ENCODE peak calls at places on chromosome 7, in six cellular contexts. F, X, K, U, S and W are unnamed samples.
A peak's percentile ranks its signal among the peaks of the same experiment; 100 is the strongest.

GRCh38 chr7:144834516-144835165 is 1.2 kb downstream of the TPK1 start:
- DNase-seq in F (no peak), X (peak; percentile 21), K (peak; percentile 68), U (no peak), S (no peak), W (no peak)

GRCh38 chr7:7922684-7923385 is 45.8 kb upstream of the GLCCI1 start:
- DNase-seq in F (no peak), X (no peak), K (no peak), U (peak; percentile 12), S (no peak), W (no peak)

GRCh38 chr7:40780431-40780830 is 645.6 kb downstream of the SUGCT start:
- DNase-seq in F (no peak), X (no peak), K (no peak), U (no peak), S (peak; percentile 31), W (peak; percentile 19)

GRCh38 chr7:17444673-17445072 is 146.2 kb downstream of the AHR start:
- DNase-seq in F (peak; percentile 34), X (no peak), K (peak; percentile 26), U (peak; percentile 70), S (peak; percentile 70), W (peak; percentile 59)

GRCh38 chr7:136325021-136325420 is 347.9 kb upstream of the MTPN start:
- DNase-seq in F (no peak), X (no peak), K (no peak), U (no peak), S (no peak), W (no peak)

GRCh38 chr7:125253454-125254182 is 324.0 kb upstream of the POT1 start:
- DNase-seq in F (no peak), X (no peak), K (no peak), U (peak; percentile 60), S (peak; percentile 3), W (no peak)

GRCh38 chr7:136183981-136184380 is 206.8 kb upstream of the MTPN start:
- DNase-seq in F (no peak), X (peak; percentile 66), K (peak; percentile 13), U (peak; percentile 3), S (peak; percentile 1), W (peak; percentile 2)

GRCh38 chr7:155052982-155053381 is 17.1 kb upstream of the HTR5A start:
- DNase-seq in F (no peak), X (no peak), K (no peak), U (peak; percentile 17), S (no peak), W (no peak)

GRCh38 chr7:128164061-128164954 is 76.8 kb upstream of the LEP start:
- DNase-seq in F (peak; percentile 96), X (peak; percentile 73), K (peak; percentile 96), U (peak; percentile 91), S (peak; percentile 91), W (peak; percentile 85)

GRCh38 chr7:100573691-100574361 is at the start of gene SAP25:
- DNase-seq in F (no peak), X (peak; percentile 80), K (no peak), U (no peak), S (no peak), W (no peak)

GRCh38 chr7:158251061-158251965 is 336.3 kb downstream of the PTPRN2 start:
- DNase-seq in F (no peak), X (no peak), K (no peak), U (no peak), S (no peak), W (no peak)

GRCh38 chr7:150428671-150429451 is 21.6 kb upstream of the GIMAP8 start:
- DNase-seq in F (peak; percentile 47), X (peak; percentile 41), K (peak; percentile 97), U (peak; percentile 94), S (peak; percentile 87), W (peak; percentile 85)

GRCh38 chr7:14902589-14902963 is at the start of gene DGKB:
- DNase-seq in F (no peak), X (peak; percentile 70), K (peak; percentile 69), U (no peak), S (peak; percentile 41), W (peak; percentile 36)

GRCh38 chr7:33745934-33746333 is 159.4 kb upstream of the BMPER start:
- DNase-seq in F (no peak), X (no peak), K (peak; percentile 34), U (peak; percentile 42), S (peak; percentile 52), W (peak; percentile 37)

GRCh38 chr7:142714375-142714774 is 34.9 kb upstream of the PRSS1 start:
- DNase-seq in F (no peak), X (no peak), K (no peak), U (no peak), S (no peak), W (no peak)

GRCh38 chr7:140673770-140674155 is 1.0 kb downstream of the ADCK2 start:
- DNase-seq in F (no peak), X (peak; percentile 35), K (no peak), U (peak; percentile 18), S (no peak), W (no peak)

GRCh38 chr7:101586078-101586941 is 42.8 kb downstream of the MYL10 start:
- DNase-seq in F (no peak), X (peak; percentile 59), K (no peak), U (no peak), S (no peak), W (no peak)

GRCh38 chr7:150357277-150357676 is 11.3 kb upstream of the REPIN1 start:
- DNase-seq in F (no peak), X (no peak), K (no peak), U (no peak), S (no peak), W (no peak)

GRCh38 chr7:3120513-3120912 is 76.8 kb upstream of the CARD11 start:
- DNase-seq in F (no peak), X (no peak), K (no peak), U (no peak), S (no peak), W (no peak)

GRCh38 chr7:30709549-30709948 is 27.3 kb upstream of the CRHR2 start:
- DNase-seq in F (no peak), X (peak; percentile 86), K (no peak), U (no peak), S (no peak), W (no peak)

GRCh38 chr7:108311446-108312168 is 144.6 kb downstream of the NRCAM start:
- DNase-seq in F (no peak), X (no peak), K (peak; percentile 68), U (no peak), S (peak; percentile 66), W (peak; percentile 64)

GRCh38 chr7:121330053-121330833 is 1.4 kb downstream of the WNT16 start:
- DNase-seq in F (no peak), X (peak; percentile 71), K (peak; percentile 36), U (no peak), S (no peak), W (no peak)

GRCh38 chr7:1664711-1665591 is 5.1 kb upstream of the ELFN1 start:
- DNase-seq in F (peak; percentile 66), X (peak; percentile 85), K (peak; percentile 78), U (peak; percentile 46), S (peak; percentile 52), W (peak; percentile 31)

GRCh38 chr7:1665721-1666250 is 4.3 kb upstream of the ELFN1 start:
- DNase-seq in F (peak; percentile 45), X (peak; percentile 43), K (peak; percentile 65), U (peak; percentile 11), S (peak; percentile 38), W (no peak)

GRCh38 chr7:1666779-1667565 is 3.1 kb upstream of the ELFN1 start:
- DNase-seq in F (no peak), X (peak; percentile 28), K (peak; percentile 62), U (no peak), S (peak; percentile 27), W (no peak)

GRCh38 chr7:1667566-1668485 is 2.3 kb upstream of the ELFN1 start:
- DNase-seq in F (no peak), X (peak; percentile 50), K (no peak), U (no peak), S (no peak), W (no peak)

DNA sequence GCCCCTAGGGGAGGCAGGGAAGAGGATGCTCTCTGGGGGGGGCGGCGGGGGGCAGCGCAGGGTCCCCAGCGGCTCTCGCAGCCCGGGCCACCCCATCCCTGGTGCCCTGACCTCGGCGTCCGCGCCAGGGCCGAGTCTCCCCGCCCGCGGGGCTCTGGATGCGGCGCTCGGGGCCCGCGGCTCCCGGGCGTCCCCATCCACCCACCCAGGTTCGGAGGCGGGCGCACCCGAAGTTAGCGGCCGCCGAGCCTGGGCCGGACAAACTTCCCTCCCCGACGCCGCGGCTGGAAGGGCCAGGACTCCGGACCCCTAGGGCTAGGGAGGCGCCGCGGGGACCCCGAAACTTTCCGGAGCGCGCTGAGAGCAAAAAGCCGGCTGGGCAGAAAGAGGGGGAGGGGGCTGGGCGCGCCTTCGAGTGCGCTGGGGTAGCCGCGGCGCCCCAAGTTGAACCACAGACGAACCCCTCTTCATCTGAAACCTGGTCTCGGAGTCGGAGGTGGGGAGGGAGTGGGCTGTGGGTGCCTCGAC is 3.8 kb upstream of the ELFN1 start:
- DNase-seq in F (no peak), X (peak; percentile 47), K (peak; percentile 70), U (no peak), S (peak; percentile 15), W (no peak)
- TF ChIP-seq EZH2 in F (no peak), X (peak; percentile 82), K (peak; percentile 69), U (peak; percentile 95), S (peak; percentile 84), W (peak; percentile 57)

GRCh38 chr7:51802698-51803097 is 486.1 kb upstream of the COBL start:
- DNase-seq in F (no peak), X (peak; percentile 7), K (no peak), U (no peak), S (no peak), W (no peak)
- H3K4me3 ChIP-seq in F (no peak overlapping the region), X (no peak overlapping the region), K (no peak overlapping the region), U (no peak overlapping the region), S (no peak overlapping the region), W (no peak overlapping the region)

GRCh38 chr7:46960974-46961373 is 620.9 kb downstream of the TNS3 start:
- DNase-seq in F (no peak), X (no peak), K (no peak), U (no peak), S (peak; percentile 48), W (peak; percentile 39)

GRCh38 chr7:46969303-46970130 is 612.4 kb downstream of the TNS3 start:
- DNase-seq in F (peak; percentile 38), X (no peak), K (peak; percentile 82), U (peak; percentile 7), S (peak; percentile 86), W (peak; percentile 87)

GRCh38 chr7:46963719-46964118 is 618.2 kb downstream of the TNS3 start:
- DNase-seq in F (no peak), X (no peak), K (no peak), U (no peak), S (no peak), W (no peak)
- H2AFZ ChIP-seq in F (no peak overlapping the region), X (no peak overlapping the region), K (no peak overlapping the region), U (no peak overlapping the region), S (no peak overlapping the region), W (no peak overlapping the region)

DNA sequence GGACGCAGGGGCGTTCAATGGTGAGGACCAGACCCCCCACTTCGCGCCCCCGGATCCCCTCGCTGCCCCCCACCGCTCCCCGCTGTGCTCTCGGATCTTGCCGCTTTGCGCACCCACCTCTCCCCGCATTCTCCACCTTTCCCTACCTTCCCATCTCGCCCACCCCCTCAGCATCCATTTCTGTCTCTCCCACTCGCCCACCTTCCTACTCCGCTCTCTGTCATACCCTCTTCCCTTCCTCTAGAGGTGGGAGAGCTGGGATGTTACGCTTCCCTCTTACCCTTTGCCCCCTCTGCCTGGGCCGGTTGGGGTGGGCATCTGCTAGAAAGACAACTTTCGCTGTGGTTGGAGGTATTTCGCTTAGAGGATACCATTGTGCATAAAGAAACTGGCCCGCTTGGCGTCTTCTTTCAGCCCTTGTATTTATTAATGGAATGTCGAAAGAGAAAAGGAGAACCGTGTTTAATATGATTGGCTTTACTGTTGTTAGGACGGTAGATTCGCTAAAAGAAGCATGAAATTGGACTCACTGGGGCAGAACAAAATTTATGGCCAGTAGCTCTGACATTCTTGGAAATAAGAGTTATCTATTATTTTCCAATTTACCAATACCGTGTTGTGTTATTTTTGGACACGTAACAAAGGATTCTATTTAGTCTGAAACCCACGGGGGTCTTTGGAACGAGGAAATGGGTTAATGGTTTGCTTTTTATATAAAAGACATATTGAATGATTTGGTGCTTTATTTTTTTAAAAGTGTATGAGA is 873 bp downstream of the PRKAR2B start:
- DNase-seq in F (no peak), X (peak; percentile 47), K (peak; percentile 32), U (no peak), S (peak; percentile 3), W (no peak)
- TF ChIP-seq EZH2 in F (no peak), X (no peak), K (no peak), U (no peak), S (no peak), W (no peak)